ENCODE peak calls at places on chromosomes 4 and X, in nine cellular contexts. One of them, this sample, is unnamed.

GRCh38 chr4:37793562-37793961 is 32.9 kb upstream of the PGM2 start:
- DNase-seq in GM23338: peak; percentile 21
- DNase-seq in cardiac fibroblast: peak; percentile 49
- DNase-seq in NCI-H1092 treated with DMSO at 0.1 percent for 48 hours: no peak
- DNase-seq in activated T-cell treated with anti-CD3 and anti-CD28 coated beads, Interleukin-2, amount 50 U/mL, for 1 hour: no peak
- DNase-seq in mucosa of descending colon: peak; percentile 14
- DNase-seq in non-pigmented ciliary epithelial cell: no peak
- DNase-seq in EL: no peak
- DNase-seq in WTC11: no peak
- DNase-seq in this sample: peak; percentile 17

GRCh38 chr4:138455097-138455496 is 212.9 kb upstream of the SLC7A11 start:
- DNase-seq in GM23338: peak; percentile 5
- DNase-seq in cardiac fibroblast: no peak
- DNase-seq in NCI-H1092 treated with DMSO at 0.1 percent for 48 hours: no peak
- DNase-seq in activated T-cell treated with anti-CD3 and anti-CD28 coated beads, Interleukin-2, amount 50 U/mL, for 1 hour: no peak
- DNase-seq in mucosa of descending colon: no peak
- DNase-seq in non-pigmented ciliary epithelial cell: no peak
- DNase-seq in EL: no peak
- DNase-seq in WTC11: no peak
- DNase-seq in this sample: no peak

GRCh38 chrX:130109429-130110378 is 593 bp downstream of the ELF4 start:
- DNase-seq in GM23338: peak; percentile 41
- DNase-seq in cardiac fibroblast: peak; percentile 42
- DNase-seq in NCI-H1092 treated with DMSO at 0.1 percent for 48 hours: peak; percentile 56
- DNase-seq in activated T-cell treated with anti-CD3 and anti-CD28 coated beads, Interleukin-2, amount 50 U/mL, for 1 hour: peak; percentile 35
- DNase-seq in mucosa of descending colon: peak; percentile 29
- DNase-seq in non-pigmented ciliary epithelial cell: no peak
- DNase-seq in EL: peak; percentile 60
- DNase-seq in WTC11: peak; percentile 23
- DNase-seq in this sample: peak; percentile 18

GRCh38 chr4:766559-767283 is 59.2 kb downstream of the CPLX1 start:
- DNase-seq in GM23338: peak; percentile 60
- DNase-seq in cardiac fibroblast: no peak
- DNase-seq in NCI-H1092 treated with DMSO at 0.1 percent for 48 hours: no peak
- DNase-seq in activated T-cell treated with anti-CD3 and anti-CD28 coated beads, Interleukin-2, amount 50 U/mL, for 1 hour: no peak
- DNase-seq in mucosa of descending colon: no peak
- DNase-seq in non-pigmented ciliary epithelial cell: no peak
- DNase-seq in EL: no peak
- DNase-seq in WTC11: no peak
- DNase-seq in this sample: no peak

GRCh38 chrX:151852294-151852693 is 60.4 kb upstream of the MAGEA4 start:
- DNase-seq in GM23338: no peak
- DNase-seq in cardiac fibroblast: no peak
- DNase-seq in NCI-H1092 treated with DMSO at 0.1 percent for 48 hours: no peak
- DNase-seq in activated T-cell treated with anti-CD3 and anti-CD28 coated beads, Interleukin-2, amount 50 U/mL, for 1 hour: no peak
- DNase-seq in mucosa of descending colon: peak; percentile 4
- DNase-seq in non-pigmented ciliary epithelial cell: no peak
- DNase-seq in EL: no peak
- DNase-seq in WTC11: peak; percentile 20
- DNase-seq in this sample: no peak

GRCh38 chr4:86356425-86356824 is 3.4 kb downstream of the MAPK10 start:
- DNase-seq in GM23338: no peak
- DNase-seq in cardiac fibroblast: no peak
- DNase-seq in NCI-H1092 treated with DMSO at 0.1 percent for 48 hours: no peak
- DNase-seq in activated T-cell treated with anti-CD3 and anti-CD28 coated beads, Interleukin-2, amount 50 U/mL, for 1 hour: no peak
- DNase-seq in mucosa of descending colon: no peak
- DNase-seq in non-pigmented ciliary epithelial cell: no peak
- DNase-seq in EL: no peak
- DNase-seq in WTC11: no peak
- DNase-seq in this sample: no peak

GRCh38 chrX:154430504-154430903 is 2.0 kb downstream of the ATP6AP1 start:
- DNase-seq in GM23338: no peak
- DNase-seq in cardiac fibroblast: no peak
- DNase-seq in NCI-H1092 treated with DMSO at 0.1 percent for 48 hours: no peak
- DNase-seq in activated T-cell treated with anti-CD3 and anti-CD28 coated beads, Interleukin-2, amount 50 U/mL, for 1 hour: no peak
- DNase-seq in mucosa of descending colon: no peak
- DNase-seq in non-pigmented ciliary epithelial cell: no peak
- DNase-seq in EL: no peak
- DNase-seq in WTC11: no peak
- DNase-seq in this sample: no peak

GRCh38 chrX:28586891-28587635 is at the start of gene IL1RAPL1:
- DNase-seq in GM23338: no peak
- DNase-seq in cardiac fibroblast: peak; percentile 81
- DNase-seq in NCI-H1092 treated with DMSO at 0.1 percent for 48 hours: no peak
- DNase-seq in activated T-cell treated with anti-CD3 and anti-CD28 coated beads, Interleukin-2, amount 50 U/mL, for 1 hour: no peak
- DNase-seq in mucosa of descending colon: no peak
- DNase-seq in non-pigmented ciliary epithelial cell: peak; percentile 23
- DNase-seq in EL: peak; percentile 0
- DNase-seq in WTC11: no peak
- DNase-seq in this sample: peak; percentile 28

GRCh38 chr4:1793940-1794808 is 1.1 kb downstream of the FGFR3 start:
- DNase-seq in GM23338: peak; percentile 57
- DNase-seq in cardiac fibroblast: peak; percentile 13
- DNase-seq in NCI-H1092 treated with DMSO at 0.1 percent for 48 hours: no peak
- DNase-seq in activated T-cell treated with anti-CD3 and anti-CD28 coated beads, Interleukin-2, amount 50 U/mL, for 1 hour: peak; percentile 24
- DNase-seq in mucosa of descending colon: peak; percentile 39
- DNase-seq in non-pigmented ciliary epithelial cell: no peak
- DNase-seq in EL: no peak
- DNase-seq in WTC11: peak; percentile 41
- DNase-seq in this sample: peak; percentile 50

GRCh38 chr4:7512946-7513345 is 78.2 kb upstream of the PSAPL1 start:
- DNase-seq in GM23338: no peak
- DNase-seq in cardiac fibroblast: no peak
- DNase-seq in NCI-H1092 treated with DMSO at 0.1 percent for 48 hours: no peak
- DNase-seq in activated T-cell treated with anti-CD3 and anti-CD28 coated beads, Interleukin-2, amount 50 U/mL, for 1 hour: no peak
- DNase-seq in mucosa of descending colon: no peak
- DNase-seq in non-pigmented ciliary epithelial cell: no peak
- DNase-seq in EL: no peak
- DNase-seq in WTC11: no peak
- DNase-seq in this sample: no peak

GRCh38 chr4:138686078-138686477 is 329.5 kb upstream of the NOCT start:
- DNase-seq in GM23338: no peak
- DNase-seq in cardiac fibroblast: no peak
- DNase-seq in NCI-H1092 treated with DMSO at 0.1 percent for 48 hours: no peak
- DNase-seq in activated T-cell treated with anti-CD3 and anti-CD28 coated beads, Interleukin-2, amount 50 U/mL, for 1 hour: no peak
- DNase-seq in mucosa of descending colon: no peak
- DNase-seq in non-pigmented ciliary epithelial cell: no peak
- DNase-seq in EL: no peak
- DNase-seq in WTC11: no peak
- DNase-seq in this sample: no peak

GRCh38 chrX:16239211-16239610 is 71.9 kb downstream of the MAGEB17 start:
- DNase-seq in GM23338: no peak
- DNase-seq in cardiac fibroblast: peak; percentile 49
- DNase-seq in NCI-H1092 treated with DMSO at 0.1 percent for 48 hours: no peak
- DNase-seq in activated T-cell treated with anti-CD3 and anti-CD28 coated beads, Interleukin-2, amount 50 U/mL, for 1 hour: no peak
- DNase-seq in mucosa of descending colon: no peak
- DNase-seq in non-pigmented ciliary epithelial cell: peak; percentile 72
- DNase-seq in EL: peak; percentile 80
- DNase-seq in WTC11: no peak
- DNase-seq in this sample: peak; percentile 55

GRCh38 chr4:68342139-68342538 is 7.8 kb downstream of the YTHDC1 start:
- DNase-seq in GM23338: peak; percentile 24
- DNase-seq in cardiac fibroblast: peak; percentile 74
- DNase-seq in NCI-H1092 treated with DMSO at 0.1 percent for 48 hours: no peak
- DNase-seq in activated T-cell treated with anti-CD3 and anti-CD28 coated beads, Interleukin-2, amount 50 U/mL, for 1 hour: no peak
- DNase-seq in mucosa of descending colon: no peak
- DNase-seq in non-pigmented ciliary epithelial cell: peak; percentile 43
- DNase-seq in EL: peak; percentile 46
- DNase-seq in WTC11: no peak
- DNase-seq in this sample: peak; percentile 56